ENCODE peak calls at places on chromosomes 13 and 19, in six cellular contexts. One of them, this sample, is unnamed.

GRCh38 chr13:96768524-96768923 is 225.8 kb downstream of the OXGR1 start:
- DNase-seq in CD8-positive, alpha-beta T cell: no peak
- DNase-seq in Calu3: no peak
- DNase-seq in kidney epithelial cell: no peak
- DNase-seq in CD4-positive, alpha-beta T cell: no peak
- DNase-seq in osteocyte: no peak
- DNase-seq in this sample: no peak

GRCh38 chr13:41271456-41272285 is 8.3 kb upstream of the MTRF1 start:
- DNase-seq in CD8-positive, alpha-beta T cell: no peak
- DNase-seq in Calu3: no peak
- DNase-seq in kidney epithelial cell: no peak
- DNase-seq in CD4-positive, alpha-beta T cell: no peak
- DNase-seq in osteocyte: no peak
- DNase-seq in this sample: no peak

GRCh38 chr13:51444922-51445321 is 7.9 kb downstream of the INTS6 start:
- DNase-seq in CD8-positive, alpha-beta T cell: no peak
- DNase-seq in Calu3: no peak
- DNase-seq in kidney epithelial cell: no peak
- DNase-seq in CD4-positive, alpha-beta T cell: no peak
- DNase-seq in osteocyte: no peak
- DNase-seq in this sample: no peak

GRCh38 chr13:77732287-77732686 is 34.8 kb downstream of the SLAIN1 start:
- DNase-seq in CD8-positive, alpha-beta T cell: no peak
- DNase-seq in Calu3: no peak
- DNase-seq in kidney epithelial cell: no peak
- DNase-seq in CD4-positive, alpha-beta T cell: no peak
- DNase-seq in osteocyte: no peak
- DNase-seq in this sample: no peak

GRCh38 chr19:33814181-33815165 is 17.8 kb downstream of the KCTD15 start:
- DNase-seq in CD8-positive, alpha-beta T cell: no peak
- DNase-seq in Calu3: no peak
- DNase-seq in kidney epithelial cell: no peak
- DNase-seq in CD4-positive, alpha-beta T cell: no peak
- DNase-seq in osteocyte: no peak
- DNase-seq in this sample: no peak

GRCh38 chr13:109869312-109870237 is 83.2 kb upstream of the IRS2 start:
- DNase-seq in CD8-positive, alpha-beta T cell: peak
- DNase-seq in Calu3: no peak
- DNase-seq in kidney epithelial cell: peak
- DNase-seq in CD4-positive, alpha-beta T cell: no peak
- DNase-seq in osteocyte: no peak
- DNase-seq in this sample: no peak

GRCh38 chr19:4597278-4597974 is 37.9 kb upstream of the SEMA6B start:
- DNase-seq in CD8-positive, alpha-beta T cell: no peak
- DNase-seq in Calu3: no peak
- DNase-seq in kidney epithelial cell: no peak
- DNase-seq in CD4-positive, alpha-beta T cell: no peak
- DNase-seq in osteocyte: no peak
- DNase-seq in this sample: peak

GRCh38 chr13:48236528-48237353 is 3.7 kb downstream of the ITM2B start:
- DNase-seq in CD8-positive, alpha-beta T cell: no peak
- DNase-seq in Calu3: no peak
- DNase-seq in kidney epithelial cell: no peak
- DNase-seq in CD4-positive, alpha-beta T cell: no peak
- DNase-seq in osteocyte: no peak
- DNase-seq in this sample: no peak

GRCh38 chr13:110559429-110559943 is 2.0 kb downstream of the RAB20 start:
- DNase-seq in CD8-positive, alpha-beta T cell: no peak
- DNase-seq in Calu3: no peak
- DNase-seq in kidney epithelial cell: no peak
- DNase-seq in CD4-positive, alpha-beta T cell: no peak
- DNase-seq in osteocyte: no peak
- DNase-seq in this sample: no peak

GRCh38 chr13:20901668-20902437 is 693 bp downstream of the XPO4 start:
- DNase-seq in CD8-positive, alpha-beta T cell: no peak
- DNase-seq in Calu3: peak
- DNase-seq in kidney epithelial cell: no peak
- DNase-seq in CD4-positive, alpha-beta T cell: peak
- DNase-seq in osteocyte: no peak
- DNase-seq in this sample: peak

GRCh38 chr19:55066107-55066709 is 3.3 kb upstream of the RDH13 start:
- DNase-seq in CD8-positive, alpha-beta T cell: no peak
- DNase-seq in Calu3: no peak
- DNase-seq in kidney epithelial cell: no peak
- DNase-seq in CD4-positive, alpha-beta T cell: no peak
- DNase-seq in osteocyte: no peak
- DNase-seq in this sample: no peak

GRCh38 chr13:43087960-43088580 is 64.7 kb downstream of the DNAJC15 start:
- DNase-seq in CD8-positive, alpha-beta T cell: no peak
- DNase-seq in Calu3: no peak
- DNase-seq in kidney epithelial cell: no peak
- DNase-seq in CD4-positive, alpha-beta T cell: no peak
- DNase-seq in osteocyte: no peak
- DNase-seq in this sample: peak

GRCh38 chr13:19959831-19960672 is 1.5 kb downstream of the ZMYM2 start:
- DNase-seq in CD8-positive, alpha-beta T cell: peak
- DNase-seq in Calu3: peak
- DNase-seq in kidney epithelial cell: peak
- DNase-seq in CD4-positive, alpha-beta T cell: peak
- DNase-seq in osteocyte: peak
- DNase-seq in this sample: peak

GRCh38 chr19:45376045-45376724 is 5.8 kb upstream of the ERCC2 start:
- DNase-seq in CD8-positive, alpha-beta T cell: no peak
- DNase-seq in Calu3: peak
- DNase-seq in kidney epithelial cell: peak
- DNase-seq in CD4-positive, alpha-beta T cell: no peak
- DNase-seq in osteocyte: no peak
- DNase-seq in this sample: no peak

GRCh38 chr13:21069561-21070004 is 8.2 kb upstream of the LATS2 start:
- DNase-seq in CD8-positive, alpha-beta T cell: no peak
- DNase-seq in Calu3: no peak
- DNase-seq in kidney epithelial cell: peak
- DNase-seq in CD4-positive, alpha-beta T cell: no peak
- DNase-seq in osteocyte: no peak
- DNase-seq in this sample: no peak

GRCh38 chr13:26476744-26477129 is 80.7 kb upstream of the WASF3 start:
- DNase-seq in CD8-positive, alpha-beta T cell: no peak
- DNase-seq in Calu3: no peak
- DNase-seq in kidney epithelial cell: no peak
- DNase-seq in CD4-positive, alpha-beta T cell: no peak
- DNase-seq in osteocyte: no peak
- DNase-seq in this sample: no peak

GRCh38 chr19:37692956-37693660 is 26.5 kb downstream of the ZNF607 start:
- DNase-seq in CD8-positive, alpha-beta T cell: no peak
- DNase-seq in Calu3: no peak
- DNase-seq in kidney epithelial cell: no peak
- DNase-seq in CD4-positive, alpha-beta T cell: no peak
- DNase-seq in osteocyte: no peak
- DNase-seq in this sample: no peak

GRCh38 chr19:18985257-18985656 is 44.2 kb upstream of the HOMER3 start:
- DNase-seq in CD8-positive, alpha-beta T cell: no peak
- DNase-seq in Calu3: no peak
- DNase-seq in kidney epithelial cell: no peak
- DNase-seq in CD4-positive, alpha-beta T cell: no peak
- DNase-seq in osteocyte: no peak
- DNase-seq in this sample: no peak

GRCh38 chr19:4352701-4353121 is 9.3 kb downstream of the MPND start:
- DNase-seq in CD8-positive, alpha-beta T cell: no peak
- DNase-seq in Calu3: peak
- DNase-seq in kidney epithelial cell: no peak
- DNase-seq in CD4-positive, alpha-beta T cell: peak
- DNase-seq in osteocyte: peak
- DNase-seq in this sample: peak

GRCh38 chr19:5623397-5624153 is 692 bp downstream of the SAFB start:
- DNase-seq in CD8-positive, alpha-beta T cell: no peak
- DNase-seq in Calu3: no peak
- DNase-seq in kidney epithelial cell: no peak
- DNase-seq in CD4-positive, alpha-beta T cell: no peak
- DNase-seq in osteocyte: no peak
- DNase-seq in this sample: no peak

GRCh38 chr13:74272826-74273225 is 138.6 kb upstream of the KLF12 start:
- DNase-seq in CD8-positive, alpha-beta T cell: no peak
- DNase-seq in Calu3: no peak
- DNase-seq in kidney epithelial cell: no peak
- DNase-seq in CD4-positive, alpha-beta T cell: no peak
- DNase-seq in osteocyte: no peak
- DNase-seq in this sample: no peak

GRCh38 chr13:69571606-69572323 is 535.9 kb upstream of the ATXN8OS start:
- DNase-seq in CD8-positive, alpha-beta T cell: no peak
- DNase-seq in Calu3: peak
- DNase-seq in kidney epithelial cell: peak
- DNase-seq in CD4-positive, alpha-beta T cell: no peak
- DNase-seq in osteocyte: no peak
- DNase-seq in this sample: no peak

GRCh38 chr13:93758575-93758974 is 532.0 kb downstream of the GPC6 start:
- DNase-seq in CD8-positive, alpha-beta T cell: no peak
- DNase-seq in Calu3: no peak
- DNase-seq in kidney epithelial cell: no peak
- DNase-seq in CD4-positive, alpha-beta T cell: no peak
- DNase-seq in osteocyte: no peak
- DNase-seq in this sample: no peak

GRCh38 chr13:64672751-64673150 is 2557.4 kb downstream of the PCDH9 start:
- DNase-seq in CD8-positive, alpha-beta T cell: no peak
- DNase-seq in Calu3: no peak
- DNase-seq in kidney epithelial cell: no peak
- DNase-seq in CD4-positive, alpha-beta T cell: no peak
- DNase-seq in osteocyte: no peak
- DNase-seq in this sample: no peak

GRCh38 chr13:51808811-51809210 is 4.8 kb upstream of the DHRS12 start:
- DNase-seq in CD8-positive, alpha-beta T cell: no peak
- DNase-seq in Calu3: no peak
- DNase-seq in kidney epithelial cell: no peak
- DNase-seq in CD4-positive, alpha-beta T cell: no peak
- DNase-seq in osteocyte: no peak
- DNase-seq in this sample: no peak

GRCh38 chr19:51294211-51294976 is 17.1 kb upstream of the IGLON5 start:
- DNase-seq in CD8-positive, alpha-beta T cell: no peak
- DNase-seq in Calu3: no peak
- DNase-seq in kidney epithelial cell: no peak
- DNase-seq in CD4-positive, alpha-beta T cell: no peak
- DNase-seq in osteocyte: no peak
- DNase-seq in this sample: no peak
- TF ChIP-seq CTCF in CD8-positive, alpha-beta T cell: no peak
- TF ChIP-seq CTCF in Calu3: no peak
- TF ChIP-seq CTCF in kidney epithelial cell: no peak
- TF ChIP-seq CTCF in CD4-positive, alpha-beta T cell: no peak
- TF ChIP-seq CTCF in osteocyte: no peak
- TF ChIP-seq CTCF in this sample: no peak

DNA sequence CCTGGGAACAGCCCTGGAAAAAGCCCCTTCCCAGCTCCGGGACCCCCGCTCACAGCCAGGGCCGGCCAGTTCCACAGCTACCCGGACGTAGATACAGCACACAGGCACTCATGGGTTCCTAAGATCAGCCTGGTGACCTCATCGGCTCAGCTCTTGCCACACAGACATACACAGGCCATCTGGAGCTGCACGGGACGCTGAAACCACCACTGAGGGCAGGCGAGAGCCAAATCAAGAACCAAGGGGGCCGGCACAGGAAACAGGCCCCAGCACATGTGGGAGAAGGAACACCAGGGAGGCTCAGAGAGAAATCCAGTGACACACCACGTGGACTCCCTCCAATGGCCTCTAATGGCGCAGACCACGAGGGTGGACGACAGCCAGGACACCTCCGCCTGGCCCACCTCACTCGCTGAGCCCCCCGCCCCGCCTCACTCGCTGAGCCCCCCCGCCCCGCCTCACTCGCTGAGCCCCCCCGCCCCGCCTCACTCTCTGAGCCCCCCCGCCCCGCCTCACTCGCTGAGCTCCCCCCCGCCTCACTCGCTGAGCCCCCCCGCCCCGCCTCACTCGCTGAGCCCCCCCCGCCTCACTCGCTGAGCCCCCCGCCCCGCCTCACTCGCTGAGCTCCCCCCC is 69.7 kb upstream of the C13orf46 start:
- DNase-seq in CD8-positive, alpha-beta T cell: no peak
- DNase-seq in Calu3: no peak
- DNase-seq in kidney epithelial cell: no peak
- DNase-seq in CD4-positive, alpha-beta T cell: no peak
- DNase-seq in osteocyte: no peak
- DNase-seq in this sample: no peak
- TF ChIP-seq CTCF in CD8-positive, alpha-beta T cell: no peak
- TF ChIP-seq CTCF in Calu3: no peak
- TF ChIP-seq CTCF in kidney epithelial cell: no peak
- TF ChIP-seq CTCF in CD4-positive, alpha-beta T cell: no peak
- TF ChIP-seq CTCF in osteocyte: no peak
- TF ChIP-seq CTCF in this sample: no peak

DNA sequence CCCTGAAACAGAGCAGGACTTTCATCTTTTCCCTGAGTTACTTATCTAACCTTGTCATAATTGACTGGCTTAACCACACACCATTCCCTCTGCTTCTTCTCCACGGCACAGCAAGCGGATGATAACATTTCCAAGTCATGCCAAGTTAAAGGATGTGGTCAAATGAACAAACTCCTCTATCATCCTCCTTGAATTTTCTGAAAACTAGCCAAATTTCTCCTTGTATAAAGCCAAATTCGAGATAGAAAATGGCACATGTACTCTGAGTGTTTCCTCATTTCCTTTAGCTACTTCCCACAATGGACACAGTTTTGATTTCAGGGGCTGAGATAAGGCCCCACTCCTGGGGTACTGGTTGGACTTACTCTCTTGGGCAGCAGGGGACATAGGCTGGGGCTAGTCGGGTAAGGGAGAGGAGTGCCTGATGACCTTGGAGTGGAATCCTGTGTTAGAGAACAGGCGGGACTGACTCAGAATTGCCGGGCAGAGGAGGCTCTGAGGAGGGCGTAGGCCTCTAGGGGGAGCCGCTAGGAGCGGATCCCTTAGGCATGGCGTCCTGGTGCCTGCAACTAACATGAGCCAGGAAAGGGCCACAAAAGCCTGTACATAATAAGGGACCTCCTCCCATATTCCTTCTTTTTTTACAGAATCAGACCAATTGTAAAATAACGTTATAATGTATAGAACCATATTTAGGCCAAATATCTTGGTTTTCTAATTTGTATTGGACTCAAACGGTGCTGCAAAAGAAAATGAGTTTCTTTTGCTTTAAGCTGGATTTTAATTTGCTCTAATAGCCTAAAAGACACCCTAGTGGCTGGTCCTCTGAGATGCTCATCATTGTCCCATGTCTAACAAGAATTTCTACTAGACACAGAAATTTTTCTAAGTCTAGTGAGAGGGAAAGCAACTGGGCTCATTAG is 20.4 kb upstream of the TMTC4 start:
- DNase-seq in CD8-positive, alpha-beta T cell: no peak
- DNase-seq in Calu3: peak
- DNase-seq in kidney epithelial cell: peak
- DNase-seq in CD4-positive, alpha-beta T cell: no peak
- DNase-seq in osteocyte: no peak
- DNase-seq in this sample: no peak
- TF ChIP-seq CTCF in CD8-positive, alpha-beta T cell: no peak
- TF ChIP-seq CTCF in Calu3: no peak
- TF ChIP-seq CTCF in kidney epithelial cell: peak
- TF ChIP-seq CTCF in CD4-positive, alpha-beta T cell: no peak
- TF ChIP-seq CTCF in osteocyte: peak
- TF ChIP-seq CTCF in this sample: peak

DNA sequence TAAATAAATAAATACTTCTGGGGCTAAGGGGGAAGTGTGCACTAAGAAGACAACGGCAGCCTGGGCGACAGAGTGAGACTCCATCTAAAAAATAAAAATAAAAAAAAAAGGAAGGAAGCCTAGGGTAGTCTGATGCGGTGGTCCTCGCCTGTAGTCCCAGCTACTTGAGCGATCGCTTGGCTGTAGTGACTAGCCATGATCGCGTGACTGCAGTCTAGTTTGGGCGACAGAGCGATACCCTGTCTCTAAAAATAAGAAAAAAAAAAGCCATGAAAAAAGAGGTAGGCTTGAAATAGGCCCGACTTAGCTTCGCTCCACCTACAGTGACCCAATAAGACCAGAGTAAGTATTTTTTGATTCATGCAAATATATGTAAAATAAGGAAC is 661 bp upstream of the BABAM1 start:
- DNase-seq in CD8-positive, alpha-beta T cell: no peak
- DNase-seq in Calu3: no peak
- DNase-seq in kidney epithelial cell: no peak
- DNase-seq in CD4-positive, alpha-beta T cell: no peak
- DNase-seq in osteocyte: no peak
- DNase-seq in this sample: no peak
- TF ChIP-seq CTCF in CD8-positive, alpha-beta T cell: no peak
- TF ChIP-seq CTCF in Calu3: no peak
- TF ChIP-seq CTCF in kidney epithelial cell: no peak
- TF ChIP-seq CTCF in CD4-positive, alpha-beta T cell: no peak
- TF ChIP-seq CTCF in osteocyte: no peak
- TF ChIP-seq CTCF in this sample: no peak